ENCODE peak calls at places on chromosomes 12 and 14, in four cellular contexts. Z is DMS53, K is lung microvascular endothelial cell, F is head of caudate nucleus. Y is an unnamed sample.

GRCh38 chr12:88793091-88793490 is 212.8 kb upstream of the KITLG start:
- DNase-seq in Z (no peak), K (no peak), F (no peak), Y (no peak)

GRCh38 chr12:15044461-15044860 is 71.6 kb downstream of the PDE6H start:
- DNase-seq in F (no peak), Z (no peak), K (no peak), Y (no peak)

GRCh38 chr12:12916135-12916956 is 25.0 kb downstream of the GPRC5A start:
- DNase-seq in F (peak), Z (peak), K (peak), Y (peak)

GRCh38 chr14:104657114-104657524 is 32.3 kb upstream of the INF2 start:
- DNase-seq in K (no peak), F (peak), Z (peak), Y (no peak)

GRCh38 chr14:76050797-76051392 is 65.3 kb downstream of the IFT43 start:
- DNase-seq in K (peak), Z (peak), F (peak), Y (no peak)

GRCh38 chr12:63319386-63319785 is 168.4 kb upstream of the AVPR1A start:
- DNase-seq in K (no peak), Z (peak), F (peak), Y (no peak)

GRCh38 chr12:69501154-69501895 is 31.1 kb downstream of the FRS2 start:
- DNase-seq in K (no peak), F (no peak), Z (no peak), Y (no peak)

GRCh38 chr14:91063119-91063518 is 2.7 kb upstream of the RPS6KA5 start:
- DNase-seq in K (peak), Z (peak), F (no peak), Y (no peak)

GRCh38 chr12:68839183-68840147 is 31.5 kb downstream of the MDM2 start:
- DNase-seq in K (no peak), F (no peak), Z (no peak), Y (no peak)

GRCh38 chr14:54172114-54172513 is 215.5 kb upstream of the BMP4 start:
- DNase-seq in K (no peak), Z (no peak), F (no peak), Y (no peak)

GRCh38 chr12:93173178-93173957 is 204.4 kb upstream of the NUDT4 start:
- DNase-seq in Z (no peak), F (no peak), K (no peak), Y (no peak)

GRCh38 chr12:59858508-59858907 is 262.7 kb downstream of the SLC16A7 start:
- DNase-seq in F (no peak), K (no peak), Z (peak), Y (no peak)

GRCh38 chr14:68789798-68790655 is 2.8 kb downstream of the ZFP36L1 start:
- DNase-seq in Z (no peak), F (no peak), K (peak), Y (no peak)

GRCh38 chr14:68774771-68775613 is 17.9 kb downstream of the ZFP36L1 start:
- DNase-seq in Z (no peak), F (no peak), K (no peak), Y (peak)

GRCh38 chr12:15882055-15882971 is at the start of gene STRAP:
- DNase-seq in F (peak), K (peak), Z (peak), Y (peak)

GRCh38 chr14:33950320-33951182 is at the start of gene EGLN3:
- DNase-seq in K (peak), Z (peak), F (peak), Y (peak)

GRCh38 chr12:57521475-57522018 is 1.1 kb upstream of the MBD6 start:
- DNase-seq in F (peak), K (peak), Z (peak), Y (peak)

GRCh38 chr12:22626429-22626828 is 1.5 kb downstream of the ETNK1 start:
- DNase-seq in K (peak), F (no peak), Z (peak), Y (no peak)

GRCh38 chr14:70281938-70282337 is 77.5 kb downstream of the COX16 start:
- DNase-seq in K (no peak), Z (peak), F (no peak), Y (no peak)

GRCh38 chr12:122190842-122191668 is 8.1 kb downstream of the LRRC43 start:
- DNase-seq in F (peak), K (peak), Z (peak), Y (peak)

GRCh38 chr12:28872654-28873268 is 276.3 kb upstream of the FAR2 start:
- DNase-seq in F (peak), Z (peak), K (peak), Y (no peak)

GRCh38 chr12:132014092-132014914 is 64.6 kb downstream of the EP400 start:
- DNase-seq in F (no peak), Z (no peak), K (no peak), Y (no peak)

GRCh38 chr12:26648999-26649398 is 184.0 kb downstream of the ITPR2 start:
- DNase-seq in K (peak), Z (no peak), F (no peak), Y (no peak)

GRCh38 chr14:51620036-51620435 is 31.7 kb upstream of the FRMD6 start:
- DNase-seq in F (no peak), K (no peak), Z (no peak), Y (no peak)

GRCh38 chr12:78951746-78952532 is 87.4 kb downstream of the SYT1 start:
- DNase-seq in Z (peak), K (peak), F (no peak), Y (no peak)

GRCh38 chr12:103901518-103902173 is 28.6 kb upstream of the HSP90B1 start:
- DNase-seq in K (no peak), Z (peak), F (no peak), Y (no peak)

GRCh38 chr12:2115101-2115845 is 62.5 kb downstream of the CACNA1C start:
- DNase-seq in K (no peak), Z (no peak), F (no peak), Y (no peak)

GRCh38 chr12:54173066-54173726 is 15.6 kb downstream of the SMUG1 start:
- DNase-seq in Z (peak), K (peak), F (peak), Y (peak)

GRCh38 chr14:34766611-34767010 is 52.2 kb upstream of the CFL2 start:
- DNase-seq in K (no peak), Z (no peak), F (no peak), Y (no peak)

GRCh38 chr12:47885012-47885501 is 19.7 kb downstream of the VDR start:
- DNase-seq in F (no peak), Z (no peak), K (no peak), Y (no peak)

GRCh38 chr12:121110211-121110940 is 22.3 kb upstream of the P2RX7 start:
- DNase-seq in Z (peak), K (peak), F (peak), Y (peak)

GRCh38 chr14:53491256-53491905 is 338.3 kb upstream of the DDHD1 start:
- DNase-seq in Z (no peak), K (peak), F (no peak), Y (no peak)

GRCh38 chr14:50759800-50760543 is 71.0 kb downstream of the NIN start:
- DNase-seq in Z (no peak), K (no peak), F (no peak), Y (no peak)

GRCh38 chr12:95863337-95863736 is 4.6 kb downstream of the SNRPF start:
- DNase-seq in F (no peak), K (no peak), Z (no peak), Y (no peak)

GRCh38 chr14:56422703-56423213 is 156.8 kb upstream of the TMEM260 start:
- DNase-seq in F (peak), Z (peak), K (peak), Y (no peak)

GRCh38 chr14:99562848-99563748 is 40.9 kb downstream of the CCDC85C start:
- DNase-seq in K (peak), F (peak), Z (peak), Y (peak)

GRCh38 chr14:38627163-38627562 is 371.3 kb upstream of the CLEC14A start:
- DNase-seq in Z (no peak), F (no peak), K (no peak), Y (no peak)